ENCODE peak calls at places on chromosomes 3 and 15, in eight cellular contexts. M is CD8-positive, alpha-beta T cell; I is upper lobe of left lung; R is pancreas; Q is CD8-positive, alpha-beta memory T cell; O is naive thymus-derived CD4-positive, alpha-beta T cell; X is heart left ventricle; U is AG10803. S is an unnamed sample.
A peak's percentile ranks its signal among the peaks of the same experiment; 100 is the strongest.

GRCh38 chr15:96324192-96324895 is 6.2 kb upstream of the NR2F2 start:
- DNase-seq in M (no peak), I (no peak), R (no peak), Q (no peak), O (no peak), X (no peak), U (no peak), S (no peak)

GRCh38 chr15:51796777-51797474 is 32.5 kb upstream of the TMOD3 start:
- DNase-seq in M (no peak), I (no peak), R (peak; percentile 25), Q (no peak), O (no peak), X (no peak), U (peak; percentile 17), S (no peak)

GRCh38 chr15:75230524-75231371 is 27.4 kb upstream of the GOLGA6C start:
- DNase-seq in M (no peak), I (no peak), R (no peak), Q (no peak), O (no peak), X (no peak), U (no peak), S (no peak)

GRCh38 chr15:66581972-66582537 is 16.3 kb upstream of the LCTL start:
- DNase-seq in M (no peak), I (no peak), R (no peak), Q (no peak), O (no peak), X (no peak), U (no peak), S (no peak)

GRCh38 chr15:80594091-80594889 is 100.8 kb upstream of the ABHD17C start:
- DNase-seq in M (no peak), I (no peak), R (no peak), Q (no peak), O (no peak), X (no peak), U (no peak), S (no peak)

GRCh38 chr3:16183601-16184270 is 9.3 kb downstream of the GALNT15 start:
- DNase-seq in M (no peak), I (no peak), R (no peak), Q (no peak), O (no peak), X (no peak), U (peak; percentile 89), S (no peak)

GRCh38 chr15:22961661-22962221 is 18.4 kb downstream of the CYFIP1 start:
- DNase-seq in M (no peak), I (no peak), R (peak; percentile 68), Q (no peak), O (no peak), X (no peak), U (peak; percentile 44), S (no peak)

GRCh38 chr15:91258436-91258779 is 158.4 kb downstream of the SV2B start:
- DNase-seq in M (no peak), I (no peak), R (no peak), Q (no peak), O (no peak), X (peak; percentile 37), U (no peak), S (peak; percentile 74)

GRCh38 chr15:50146661-50147060 is 27.6 kb upstream of the ATP8B4 start:
- DNase-seq in M (no peak), I (no peak), R (no peak), Q (no peak), O (no peak), X (no peak), U (no peak), S (no peak)

GRCh38 chr15:85710340-85710842 is 84.3 kb downstream of the KLHL25 start:
- DNase-seq in M (no peak), I (no peak), R (no peak), Q (no peak), O (no peak), X (no peak), U (no peak), S (no peak)

GRCh38 chr15:48112242-48112641 is 8.5 kb upstream of the SLC24A5 start:
- DNase-seq in M (no peak), I (no peak), R (peak; percentile 8), Q (no peak), O (no peak), X (no peak), U (peak; percentile 8), S (no peak)

GRCh38 chr3:166471074-166471753 is 634.0 kb upstream of the BCHE start:
- DNase-seq in M (no peak), I (no peak), R (no peak), Q (no peak), O (no peak), X (no peak), U (no peak), S (no peak)

GRCh38 chr15:37096878-37097568 is 3.3 kb downstream of the MEIS2 start:
- DNase-seq in M (no peak), I (no peak), R (no peak), Q (no peak), O (no peak), X (peak; percentile 31), U (no peak), S (no peak)

GRCh38 chr15:57061696-57062095 is 143.3 kb downstream of the TCF12 start:
- DNase-seq in M (no peak), I (no peak), R (no peak), Q (no peak), O (no peak), X (no peak), U (no peak), S (no peak)

GRCh38 chr3:145125307-145125706 is 1035.7 kb downstream of the PLOD2 start:
- DNase-seq in M (no peak), I (no peak), R (no peak), Q (no peak), O (no peak), X (no peak), U (peak; percentile 0), S (no peak)

GRCh38 chr3:133413166-133414020 is 13.5 kb downstream of the BFSP2 start:
- DNase-seq in M (no peak), I (no peak), R (no peak), Q (no peak), O (no peak), X (no peak), U (peak; percentile 37), S (no peak)

GRCh38 chr3:35528728-35529127 is 110.6 kb upstream of the ARPP21 start:
- DNase-seq in M (no peak), I (no peak), R (no peak), Q (no peak), O (no peak), X (no peak), U (no peak), S (no peak)

GRCh38 chr3:16101295-16102186 is 72.9 kb upstream of the GALNT15 start:
- DNase-seq in M (no peak), I (no peak), R (no peak), Q (no peak), O (no peak), X (no peak), U (no peak), S (no peak)

DNA sequence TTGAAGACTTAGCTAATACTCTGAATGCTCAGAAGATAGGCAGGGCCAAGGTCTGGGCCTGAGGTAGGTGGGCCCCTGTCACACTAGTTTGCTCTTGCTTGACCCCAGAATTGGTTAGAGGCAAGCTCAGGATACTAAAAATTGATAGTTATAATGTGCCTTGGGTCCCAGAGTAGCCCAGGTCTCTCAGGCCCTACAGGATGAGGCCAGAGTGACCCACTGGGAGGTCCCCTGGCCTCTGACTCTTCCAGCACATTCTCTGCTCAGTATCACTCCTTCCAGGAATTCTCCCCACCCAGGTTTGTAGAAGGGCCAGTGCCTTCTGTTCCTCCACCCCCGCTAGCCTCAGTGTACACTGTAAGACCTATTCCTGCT is 667 bp upstream of the KLHDC8B start:
- DNase-seq in M (no peak), I (no peak), R (no peak), Q (no peak), O (no peak), X (no peak), U (no peak), S (no peak)
- H3K4me3 ChIP-seq in M (peak overlapping the region; percentile 88), I (peak overlapping the region; percentile 63), R (peak overlapping the region; percentile 47), Q (no peak overlapping the region), O (peak overlapping the region; percentile 95), X (peak overlapping the region; percentile 94), U (peak overlapping the region; percentile 90), S (peak overlapping the region; percentile 56)

GRCh38 chr3:28345690-28346089 is 2.8 kb upstream of the ZCWPW2 start:
- DNase-seq in M (no peak), I (no peak), R (no peak), Q (no peak), O (no peak), X (no peak), U (no peak), S (no peak)
- H3K4me3 ChIP-seq in M (no peak overlapping the region), I (no peak overlapping the region), R (no peak overlapping the region), Q (no peak overlapping the region), O (no peak overlapping the region), X (no peak overlapping the region), U (no peak overlapping the region), S (no peak overlapping the region)

DNA sequence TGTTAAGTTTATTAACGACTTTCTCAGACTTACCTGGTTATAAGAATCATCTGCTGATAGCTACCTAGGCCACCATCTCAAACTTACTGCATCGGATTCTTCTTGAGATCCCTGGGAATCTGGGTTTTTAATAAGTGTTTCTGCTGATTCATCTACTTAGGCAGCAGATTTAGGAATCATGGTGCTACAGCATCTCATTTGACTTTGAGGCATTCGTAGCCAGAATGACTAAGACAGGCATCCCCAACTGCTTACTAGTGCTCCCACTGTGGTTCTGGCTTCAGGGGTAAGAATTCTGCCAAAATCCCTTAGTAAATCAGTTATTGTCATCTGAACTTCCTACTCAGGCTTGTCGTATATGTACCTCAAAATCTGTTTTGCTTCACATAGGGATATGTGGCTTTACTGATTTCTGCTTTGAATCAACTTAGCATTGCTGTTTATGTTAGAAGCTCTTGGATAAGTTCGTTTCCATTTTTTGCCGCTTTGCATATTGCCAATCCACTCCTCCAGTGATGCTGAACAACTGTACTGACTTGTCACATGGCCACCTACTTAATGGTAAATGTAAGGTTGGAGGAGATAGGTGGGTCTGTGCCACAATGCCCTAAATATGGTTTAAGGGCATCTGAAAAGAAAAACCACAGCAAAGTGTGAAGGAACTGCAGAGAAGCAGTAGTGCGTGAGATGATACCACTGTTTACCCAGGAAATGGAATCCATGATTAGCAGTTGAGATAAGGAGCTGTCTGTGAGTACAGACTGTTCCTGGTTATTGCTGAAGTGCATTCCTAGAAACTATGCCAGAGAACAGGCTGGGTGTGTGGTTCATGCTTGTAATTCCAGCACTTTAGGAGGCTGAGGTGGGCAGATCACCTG is 60.3 kb downstream of the MAP6D1 start:
- DNase-seq in M (no peak), I (peak; percentile 54), R (no peak), Q (no peak), O (no peak), X (no peak), U (peak; percentile 72), S (peak; percentile 87)
- H3K4me3 ChIP-seq in M (no peak overlapping the region), I (no peak overlapping the region), R (no peak overlapping the region), Q (no peak overlapping the region), O (no peak overlapping the region), X (no peak overlapping the region), U (no peak overlapping the region), S (no peak overlapping the region)

DNA sequence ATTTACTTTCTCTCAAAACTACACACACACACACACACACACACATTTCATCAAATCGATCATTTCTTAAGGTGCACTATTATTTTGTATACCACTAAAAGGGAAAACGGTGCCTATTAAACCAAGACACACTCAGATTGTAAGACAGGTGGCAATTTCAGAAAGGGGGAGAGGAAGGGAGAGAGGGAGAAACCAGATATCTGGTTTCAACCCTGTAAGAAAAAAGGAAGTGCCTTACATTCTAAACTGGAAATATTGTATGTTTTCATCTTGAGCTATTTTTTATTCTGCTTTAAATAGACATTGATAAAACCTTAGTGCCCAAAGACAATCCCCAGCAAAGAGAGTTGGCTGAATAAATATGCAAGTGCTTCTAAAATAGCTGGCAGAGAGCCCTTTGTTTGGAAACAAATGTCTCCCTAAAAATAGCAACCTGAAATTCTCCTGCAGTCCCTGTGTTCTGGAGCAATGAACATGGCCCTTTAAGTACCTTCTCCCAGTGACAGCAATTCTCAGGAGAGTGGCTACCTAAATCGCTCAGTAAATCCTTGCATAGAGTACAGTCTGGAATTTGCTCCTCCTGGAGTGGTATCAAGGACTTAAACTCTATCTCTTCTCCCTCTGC is 85.7 kb downstream of the RARB start:
- DNase-seq in M (no peak), I (no peak), R (no peak), Q (no peak), O (no peak), X (no peak), U (peak; percentile 6), S (no peak)
- H3K4me3 ChIP-seq in M (no peak overlapping the region), I (no peak overlapping the region), R (no peak overlapping the region), Q (no peak overlapping the region), O (no peak overlapping the region), X (no peak overlapping the region), U (no peak overlapping the region), S (no peak overlapping the region)